ENCODE peak calls at places on chromosomes 7 and 10, in five cellular contexts. G is HCT116, F is HepG2, K is GM12878, B is H1. U is an unnamed sample.

GRCh38 chr7:101166909-101167644 is 1.7 kb upstream of the VGF start:
- DNase-seq in B (peak), F (no peak), K (no peak), G (no peak), U (peak)

GRCh38 chr7:141864765-141865447 is 23.6 kb upstream of the PRSS37 start:
- DNase-seq in K (no peak), B (no peak), G (no peak), F (no peak), U (no peak)

GRCh38 chr10:34195364-34196057 is 619.6 kb downstream of the PARD3 start:
- DNase-seq in K (no peak), B (no peak), G (no peak), F (no peak), U (no peak)

GRCh38 chr7:18064242-18064838 is 36.7 kb upstream of the PRPS1L1 start:
- DNase-seq in K (no peak), B (peak), F (peak), G (no peak), U (peak)

GRCh38 chr10:90920986-90921643 is at the start of gene ANKRD1:
- DNase-seq in B (no peak), G (peak), F (peak), K (no peak), U (no peak)

GRCh38 chr7:83649701-83650100 is 762 bp upstream of the SEMA3E start:
- DNase-seq in B (no peak), K (no peak), F (no peak), G (no peak), U (no peak)

GRCh38 chr10:124590216-124591122 is 128.8 kb downstream of the LHPP start:
- DNase-seq in B (no peak), G (no peak), K (no peak), F (no peak), U (no peak)

GRCh38 chr10:31648966-31649365 is 279.7 kb downstream of the ARHGAP12 start:
- DNase-seq in K (no peak), F (no peak), B (no peak), G (no peak), U (no peak)

GRCh38 chr7:584122-584465 is 64.4 kb upstream of the PDGFA start:
- DNase-seq in K (no peak), G (no peak), B (no peak), F (no peak), U (no peak)

GRCh38 chr7:103391976-103392375 is 44.5 kb downstream of the PSMC2 start:
- DNase-seq in B (no peak), F (no peak), K (no peak), G (no peak), U (no peak)

GRCh38 chr7:20331912-20332317 is 1.2 kb downstream of the ITGB8 start:
- DNase-seq in G (no peak), F (no peak), B (no peak), K (no peak), U (no peak)

GRCh38 chr7:39567294-39567693 is 1.1 kb downstream of the YAE1 start:
- DNase-seq in G (no peak), F (no peak), B (no peak), K (no peak), U (no peak)

GRCh38 chr10:71863203-71863602 is 12.2 kb upstream of the PSAP start:
- DNase-seq in G (no peak), B (no peak), F (no peak), K (no peak), U (peak)

GRCh38 chr10:116274141-116274861 is 1.3 kb upstream of the GFRA1 start:
- DNase-seq in K (no peak), F (no peak), B (peak), G (no peak), U (no peak)

GRCh38 chr7:87797798-87798403 is 78.3 kb downstream of the SLC25A40 start:
- DNase-seq in F (peak), K (peak), G (peak), B (no peak), U (peak)

GRCh38 chr7:102220929-102221850 is 65.5 kb upstream of the SH2B2 start:
- DNase-seq in G (no peak), B (no peak), F (no peak), K (no peak), U (no peak)

GRCh38 chr7:120919466-120919865 is 31.1 kb upstream of the ING3 start:
- DNase-seq in G (no peak), K (no peak), B (no peak), F (no peak), U (no peak)

GRCh38 chr10:80411267-80411668 is 2.9 kb downstream of the PRXL2A start:
- DNase-seq in G (no peak), B (no peak), K (no peak), F (peak), U (no peak)

GRCh38 chr7:151764056-151764920 is 112.6 kb downstream of the PRKAG2 start:
- DNase-seq in F (no peak), K (no peak), G (no peak), B (no peak), U (no peak)

GRCh38 chr7:25834050-25834449 is 317.9 kb upstream of the NFE2L3 start:
- DNase-seq in K (no peak), F (no peak), G (no peak), B (no peak), U (no peak)

GRCh38 chr10:68192113-68192512 is 39.8 kb downstream of the ATOH7 start:
- DNase-seq in F (no peak), G (no peak), K (no peak), B (no peak), U (no peak)

GRCh38 chr7:158450476-158451124 is 137.0 kb downstream of the PTPRN2 start:
- DNase-seq in G (no peak), B (no peak), F (no peak), K (no peak), U (no peak)

GRCh38 chr7:146486519-146486918 is 369.9 kb downstream of the CNTNAP2 start:
- DNase-seq in F (no peak), B (no peak), K (no peak), G (no peak), U (no peak)

GRCh38 chr7:97601941-97602457 is 129.9 kb upstream of the TAC1 start:
- DNase-seq in B (no peak), G (no peak), F (no peak), K (no peak), U (no peak)

GRCh38 chr10:70656489-70656888 is 15.8 kb upstream of the ADAMTS14 start:
- DNase-seq in K (peak), B (no peak), F (no peak), G (no peak), U (peak)

GRCh38 chr10:70333268-70333667 is 49.2 kb downstream of the LRRC20 start:
- DNase-seq in F (no peak), G (no peak), B (no peak), K (no peak), U (no peak)

GRCh38 chr7:118918556-118918955 is 694.1 kb downstream of the ANKRD7 start:
- DNase-seq in G (peak), B (no peak), F (peak), K (no peak), U (no peak)

GRCh38 chr7:75616421-75617167 is 122.1 kb downstream of the HIP1 start:
- DNase-seq in G (no peak), B (no peak), F (no peak), K (no peak), U (no peak)

GRCh38 chr7:730501-731439 is 3.7 kb upstream of the PRKAR1B start:
- DNase-seq in F (no peak), B (no peak), G (no peak), K (no peak), U (no peak)

GRCh38 chr7:20241491-20242261 is 24.5 kb upstream of the MACC1 start:
- DNase-seq in B (no peak), G (no peak), K (peak), F (peak), U (no peak)

GRCh38 chr7:66263936-66264335 is 58.8 kb downstream of the TPST1 start:
- DNase-seq in F (no peak), B (no peak), G (no peak), K (no peak), U (no peak)

GRCh38 chr7:66257481-66257880 is 52.3 kb downstream of the TPST1 start:
- DNase-seq in G (peak), F (no peak), K (no peak), B (no peak), U (no peak)

GRCh38 chr7:66265566-66265965 is 60.4 kb downstream of the TPST1 start:
- DNase-seq in B (no peak), K (no peak), G (no peak), F (no peak), U (peak)

GRCh38 chr7:66258409-66258808 is 53.3 kb downstream of the TPST1 start:
- DNase-seq in G (no peak), B (no peak), F (no peak), K (no peak), U (no peak)

DNA sequence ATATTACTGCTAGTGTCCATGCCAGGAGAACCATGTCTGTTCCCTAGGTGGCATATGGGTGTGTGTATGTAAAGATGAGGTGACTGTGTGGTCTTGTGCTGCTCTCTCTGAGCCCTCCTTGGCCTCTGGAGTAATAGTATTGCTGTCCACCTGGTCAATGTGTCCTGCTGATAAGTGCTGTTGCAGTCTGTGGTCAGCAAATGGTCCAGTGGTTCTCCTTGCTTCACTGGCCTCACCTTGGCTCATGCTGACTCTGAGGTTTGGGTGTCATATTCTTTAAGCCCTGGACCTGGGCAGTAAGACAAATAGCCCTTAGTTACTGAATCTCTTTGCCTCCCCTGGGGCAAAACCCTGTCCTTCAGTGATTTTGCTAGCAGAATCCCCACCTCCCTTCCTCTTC is 56.8 kb downstream of the TPST1 start:
- DNase-seq in K (no peak), F (no peak), B (no peak), G (no peak), U (no peak)
- TF ChIP-seq SRF in K (no peak), F (no peak), B (no peak), G (no peak), U (no peak)

DNA sequence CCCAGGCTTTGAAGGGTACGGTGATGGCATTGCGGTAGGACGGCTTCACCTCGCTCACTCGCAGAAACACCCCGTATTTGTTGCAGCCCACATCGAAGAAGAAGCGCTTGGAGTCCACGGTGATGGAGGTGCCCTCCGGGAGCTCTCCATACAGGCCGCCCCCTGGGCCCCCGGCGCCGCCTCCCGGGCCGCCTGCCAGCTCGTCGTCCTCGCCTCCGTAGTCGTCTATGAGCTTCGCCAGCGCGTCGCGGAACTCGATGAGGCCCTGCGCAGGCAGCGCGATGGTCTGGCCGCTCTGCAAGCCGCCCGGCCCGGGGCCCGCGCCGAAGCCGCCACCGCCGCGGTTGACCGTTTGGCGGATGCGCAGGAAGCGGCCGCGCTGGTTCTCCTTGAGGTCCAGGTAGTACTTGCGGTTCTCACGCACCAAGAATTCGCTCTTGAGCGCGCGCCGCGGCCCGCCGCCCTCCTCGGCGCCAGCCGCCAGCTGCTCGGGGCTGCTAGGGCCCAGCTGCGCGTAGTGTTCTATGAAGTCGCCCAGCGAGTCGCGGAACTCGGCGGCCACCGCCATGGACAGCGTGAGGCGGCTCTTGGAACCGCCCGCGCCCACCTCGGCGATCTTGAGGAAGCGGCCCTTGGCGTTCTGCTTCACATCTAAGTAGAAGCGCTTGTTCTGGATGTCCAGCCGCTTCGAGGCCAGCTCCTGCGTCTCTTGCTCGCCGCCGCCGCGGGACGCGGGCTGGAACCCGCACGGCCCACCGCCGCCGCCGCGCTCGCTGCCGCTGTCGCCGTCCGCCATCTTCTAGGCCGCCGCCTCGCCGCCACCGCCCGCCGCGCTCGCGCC is 557 bp downstream of the PURB start:
- DNase-seq in B (peak), F (no peak), K (no peak), G (no peak), U (peak)
- TF ChIP-seq POLR2AphosphoS5 in B (peak), F (no peak), K (peak), G (no peak), U (no peak)

DNA sequence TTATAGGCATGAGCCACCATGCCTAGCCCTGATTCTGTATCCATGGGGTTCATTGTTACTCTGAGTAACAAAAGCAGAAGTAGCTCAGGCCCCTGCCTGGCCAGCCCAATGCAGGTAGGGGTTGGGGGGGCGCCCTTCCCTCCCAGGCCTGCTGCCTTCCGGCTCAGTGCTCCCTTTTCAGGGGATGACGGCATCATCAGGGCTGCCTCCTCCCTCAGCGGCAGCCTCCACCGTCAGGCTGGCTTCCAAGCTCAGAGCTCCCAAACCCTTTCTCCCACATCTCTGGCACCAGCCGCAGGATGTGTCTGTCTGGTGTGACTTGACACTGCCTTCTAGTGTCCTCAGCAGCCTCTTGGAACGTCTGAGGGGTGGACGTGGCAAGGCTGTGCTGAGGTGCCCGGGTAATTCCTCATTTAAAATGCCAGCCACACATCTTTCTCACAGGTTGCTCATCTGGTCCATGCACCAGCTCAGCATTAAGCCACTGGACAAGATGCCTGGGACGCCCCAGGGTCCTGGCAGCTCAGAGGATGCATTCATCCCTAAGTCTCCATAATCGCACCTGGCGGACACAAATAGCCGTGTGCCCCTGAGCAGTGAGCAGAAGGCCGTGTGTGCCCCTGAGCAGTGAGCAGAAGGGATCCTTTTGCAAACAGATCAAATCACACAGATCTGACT is 38.2 kb downstream of the PAPOLB start:
- DNase-seq in B (no peak), G (no peak), F (no peak), K (no peak), U (no peak)
- TF ChIP-seq SRF in B (no peak), G (no peak), F (no peak), K (no peak), U (no peak)

GRCh38 chr10:74151879-74152722 is 1.1 kb downstream of the ADK start:
- DNase-seq in G (no peak), B (no peak), K (no peak), F (no peak), U (peak)

GRCh38 chr10:74153676-74154075 is 2.7 kb downstream of the ADK start:
- DNase-seq in G (no peak), B (no peak), F (no peak), K (no peak), U (no peak)

GRCh38 chr10:74153123-74153522 is 2.1 kb downstream of the ADK start:
- DNase-seq in G (peak), F (peak), B (no peak), K (no peak), U (peak)

GRCh38 chr10:74151057-74151878 is at the start of gene ADK:
- DNase-seq in B (peak), G (peak), F (peak), K (no peak), U (peak)

GRCh38 chr10:74150151-74151056 is at the start of gene AP3M1:
- DNase-seq in F (no peak), G (no peak), B (peak), K (peak), U (peak)
- TF ChIP-seq POLR2AphosphoS5 in F (peak), G (peak), B (peak), K (peak), U (peak)

DNA sequence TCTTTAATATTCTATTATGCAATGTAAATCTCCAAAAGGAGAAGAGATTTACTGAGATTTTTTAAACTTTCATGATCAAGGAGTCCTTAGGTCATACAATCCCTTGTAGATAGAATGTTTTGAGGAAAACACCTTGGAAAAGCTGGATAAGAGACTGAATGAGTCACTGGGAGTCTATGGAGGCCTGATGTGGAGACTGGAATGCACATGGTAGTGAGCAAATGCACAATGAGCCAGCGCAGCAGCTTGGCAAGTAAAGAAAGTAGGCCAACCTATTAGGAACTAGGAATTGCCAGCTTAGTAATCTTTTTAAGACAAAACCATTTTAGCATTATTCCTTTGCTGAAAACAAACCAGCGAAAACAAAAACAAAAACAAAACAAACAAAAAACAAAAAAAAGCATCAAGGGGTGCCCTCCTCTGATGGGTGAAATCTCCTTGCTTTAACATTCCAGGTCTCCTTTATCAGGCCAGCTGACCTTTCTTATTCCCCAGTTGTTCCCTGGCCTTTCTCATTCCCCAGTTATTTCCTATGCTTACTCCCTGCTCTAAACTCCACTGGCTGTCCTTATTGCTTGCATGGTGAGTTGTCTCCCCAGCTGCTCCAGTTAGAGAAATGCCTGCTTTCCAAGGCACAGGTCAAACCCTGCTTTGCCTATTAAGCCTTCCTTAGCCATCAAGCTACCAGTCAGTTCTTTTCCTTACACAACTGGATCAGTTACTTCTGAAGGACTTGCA is 135.8 kb downstream of the PLCE1 start:
- DNase-seq in B (no peak), K (no peak), G (no peak), F (no peak), U (no peak)
- TF ChIP-seq SRF in B (no peak), K (no peak), G (no peak), F (no peak), U (no peak)

DNA sequence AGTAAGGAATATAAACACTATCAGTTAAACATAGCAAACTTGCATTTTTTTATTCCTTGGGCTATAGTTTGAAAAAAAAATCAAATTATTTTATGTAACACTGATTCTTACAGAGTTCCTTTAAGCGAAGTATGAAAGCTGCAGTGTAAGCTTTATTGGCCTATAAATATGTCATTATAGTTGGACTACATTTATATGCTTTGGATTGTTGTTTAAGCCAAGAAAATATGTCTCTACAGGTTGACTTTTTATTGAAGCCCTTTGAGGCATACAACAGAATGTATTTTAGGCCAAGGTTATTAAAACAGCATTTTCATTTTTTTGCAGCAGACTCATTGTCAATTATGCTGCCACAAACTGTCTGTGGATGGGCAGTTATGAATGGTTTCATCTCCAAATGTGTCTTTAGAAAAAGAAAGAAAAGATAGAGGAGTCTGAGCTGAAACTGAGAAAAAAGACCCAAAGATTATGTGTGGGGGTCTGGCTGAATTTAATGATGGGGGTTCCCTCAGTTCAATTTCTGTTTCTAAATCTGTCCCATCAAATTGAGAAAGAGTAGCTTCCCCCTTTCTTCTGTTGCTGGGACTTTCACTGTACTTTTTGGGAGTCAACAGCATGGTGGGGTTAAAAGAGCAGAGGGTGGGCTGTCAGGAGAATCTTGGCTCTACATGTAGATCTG is 43.1 kb downstream of the ARID5B start:
- DNase-seq in K (no peak), F (no peak), G (no peak), B (no peak), U (no peak)
- TF ChIP-seq POLR2AphosphoS5 in K (no peak), F (no peak), G (no peak), B (no peak), U (no peak)

GRCh38 chr7:7438851-7439250 is 96.8 kb downstream of the COL28A1 start:
- DNase-seq in G (peak), B (no peak), F (peak), K (no peak), U (no peak)
- TF ChIP-seq SRF in G (peak), B (no peak), F (no peak), K (no peak), U (no peak)

GRCh38 chr7:16741676-16742075 is 11.9 kb upstream of the TSPAN13 start:
- DNase-seq in K (no peak), F (no peak), G (no peak), B (no peak), U (no peak)

GRCh38 chr7:16742547-16742946 is 11.0 kb upstream of the TSPAN13 start:
- DNase-seq in F (no peak), K (no peak), G (no peak), B (no peak), U (no peak)

GRCh38 chr7:16740996-16741395 is 12.6 kb upstream of the TSPAN13 start:
- DNase-seq in K (no peak), G (no peak), B (no peak), F (no peak), U (no peak)

GRCh38 chr7:16744518-16745250 is 8.9 kb upstream of the TSPAN13 start:
- DNase-seq in B (no peak), F (no peak), K (no peak), G (no peak), U (no peak)

GRCh38 chr7:16743207-16743606 is 10.3 kb upstream of the TSPAN13 start:
- DNase-seq in F (no peak), B (no peak), K (no peak), G (no peak), U (no peak)
- TF ChIP-seq POLR2AphosphoS5 in F (no peak), B (no peak), K (no peak), G (no peak), U (no peak)